ENCODE peak calls at places on chromosomes 1 and 21, in seven cellular contexts. R, W, K, D, J, B and P are unnamed samples.

GRCh38 chr1:167561753-167562152 is 8.2 kb upstream of the CREG1 start:
- DNase-seq in W (no peak), J (no peak), K (no peak), R (no peak), B (no peak), D (no peak), P (no peak)

GRCh38 chr1:225880210-225880584 is 2.0 kb downstream of the TMEM63A start:
- DNase-seq in B (peak), R (no peak), J (no peak), K (no peak), W (no peak), D (no peak), P (no peak)

GRCh38 chr1:34002810-34003209 is 138.9 kb downstream of the HMGB4 start:
- DNase-seq in K (no peak), B (no peak), J (no peak), W (no peak), R (no peak), D (no peak), P (no peak)

GRCh38 chr1:201954263-201955008 is 867 bp upstream of the TIMM17A start:
- DNase-seq in D (no peak), W (no peak), B (no peak), K (no peak), J (no peak), R (no peak), P (no peak)

GRCh38 chr1:109991400-109991925 is 6.9 kb downstream of the AHCYL1 start:
- DNase-seq in B (no peak), D (no peak), W (no peak), R (no peak), K (no peak), J (no peak), P (no peak)

GRCh38 chr21:14356771-14357170 is 26.2 kb downstream of the HSPA13 start:
- DNase-seq in W (no peak), B (no peak), J (peak), K (no peak), R (peak), D (no peak), P (no peak)

GRCh38 chr1:217539510-217539909 is 91.4 kb downstream of the GPATCH2 start:
- DNase-seq in B (no peak), D (no peak), K (no peak), J (no peak), R (no peak), W (no peak), P (no peak)

GRCh38 chr1:107394301-107394700 is 253.5 kb downstream of the NTNG1 start:
- DNase-seq in K (no peak), D (no peak), W (no peak), B (no peak), R (no peak), J (no peak), P (no peak)

GRCh38 chr21:35044770-35045538 is 4.1 kb downstream of the RUNX1 start:
- DNase-seq in J (no peak), W (no peak), B (no peak), K (no peak), R (no peak), D (no peak), P (no peak)

GRCh38 chr1:13911697-13912619 is 212.0 kb downstream of the PRDM2 start:
- DNase-seq in D (no peak), K (no peak), J (no peak), R (no peak), W (no peak), B (no peak), P (no peak)

GRCh38 chr21:19523066-19523465 is 1119.5 kb upstream of the TMPRSS15 start:
- DNase-seq in R (no peak), B (no peak), W (no peak), J (no peak), K (no peak), D (no peak), P (no peak)

GRCh38 chr1:44554706-44555105 is 119.6 kb downstream of the TMEM53 start:
- DNase-seq in B (no peak), D (no peak), J (peak), K (no peak), W (no peak), R (no peak), P (no peak)

GRCh38 chr1:225460737-225461532 is 33.1 kb upstream of the LBR start:
- DNase-seq in R (no peak), J (no peak), D (peak), W (no peak), B (no peak), K (peak), P (no peak)

GRCh38 chr1:98066911-98067310 is 146.1 kb upstream of the DPYD start:
- DNase-seq in R (no peak), B (no peak), J (no peak), W (no peak), K (no peak), D (no peak), P (no peak)

GRCh38 chr1:196277860-196278259 is 330.4 kb downstream of the KCNT2 start:
- DNase-seq in D (no peak), B (no peak), W (no peak), K (no peak), R (no peak), J (no peak), P (no peak)

GRCh38 chr1:234737915-234738314 is 127.9 kb upstream of the IRF2BP2 start:
- DNase-seq in K (no peak), W (no peak), B (no peak), D (no peak), R (peak), J (no peak), P (no peak)

GRCh38 chr1:98870959-98871903 is 133.4 kb downstream of the PLPPR5 start:
- DNase-seq in B (no peak), W (peak), D (no peak), R (peak), K (no peak), J (no peak), P (no peak)

GRCh38 chr1:229716692-229717091 is 90.6 kb downstream of the URB2 start:
- DNase-seq in B (no peak), D (no peak), R (no peak), W (no peak), K (no peak), J (no peak), P (no peak)

GRCh38 chr21:38668501-38668900 is 137.2 kb upstream of the ETS2 start:
- DNase-seq in R (no peak), B (no peak), J (no peak), K (no peak), D (no peak), W (no peak), P (no peak)

GRCh38 chr1:7145947-7146346 is 360.7 kb downstream of the CAMTA1 start:
- DNase-seq in D (no peak), B (no peak), R (peak), W (no peak), K (no peak), J (no peak), P (no peak)

GRCh38 chr1:109548321-109549267 is at the start of gene GNAI3:
- DNase-seq in B (peak), J (peak), D (peak), R (peak), W (peak), K (peak), P (peak)

GRCh38 chr1:96721382-96722160 is at the start of gene PTBP2:
- DNase-seq in K (peak), J (peak), R (peak), B (peak), W (peak), D (peak), P (peak)

GRCh38 chr1:183568176-183569041 is 21.9 kb downstream of the NCF2 start:
- DNase-seq in R (no peak), D (peak), J (peak), K (peak), W (no peak), B (no peak), P (peak)

GRCh38 chr1:29416825-29417557 is 180.7 kb downstream of the PTPRU start:
- DNase-seq in K (no peak), D (no peak), B (no peak), R (no peak), W (no peak), J (peak), P (no peak)

GRCh38 chr1:197808843-197809242 is 33.6 kb upstream of the DENND1B start:
- DNase-seq in W (no peak), B (no peak), K (no peak), J (no peak), R (no peak), D (no peak), P (no peak)

GRCh38 chr1:17958704-17959103 is 148.9 kb upstream of the IGSF21 start:
- DNase-seq in W (no peak), K (no peak), B (no peak), J (no peak), D (no peak), R (no peak), P (no peak)

GRCh38 chr1:171754381-171754705 is 12.5 kb upstream of the VAMP4 start:
- DNase-seq in D (no peak), B (no peak), J (peak), W (no peak), R (no peak), K (no peak), P (no peak)

GRCh38 chr1:38500352-38500751 is 359.2 kb downstream of the RRAGC start:
- DNase-seq in R (peak), B (no peak), J (peak), W (no peak), D (no peak), K (no peak), P (no peak)
- TF ChIP-seq CTCF in R (peak), B (peak), J (peak), W (no peak), D (no peak), K (peak), P (peak)

DNA sequence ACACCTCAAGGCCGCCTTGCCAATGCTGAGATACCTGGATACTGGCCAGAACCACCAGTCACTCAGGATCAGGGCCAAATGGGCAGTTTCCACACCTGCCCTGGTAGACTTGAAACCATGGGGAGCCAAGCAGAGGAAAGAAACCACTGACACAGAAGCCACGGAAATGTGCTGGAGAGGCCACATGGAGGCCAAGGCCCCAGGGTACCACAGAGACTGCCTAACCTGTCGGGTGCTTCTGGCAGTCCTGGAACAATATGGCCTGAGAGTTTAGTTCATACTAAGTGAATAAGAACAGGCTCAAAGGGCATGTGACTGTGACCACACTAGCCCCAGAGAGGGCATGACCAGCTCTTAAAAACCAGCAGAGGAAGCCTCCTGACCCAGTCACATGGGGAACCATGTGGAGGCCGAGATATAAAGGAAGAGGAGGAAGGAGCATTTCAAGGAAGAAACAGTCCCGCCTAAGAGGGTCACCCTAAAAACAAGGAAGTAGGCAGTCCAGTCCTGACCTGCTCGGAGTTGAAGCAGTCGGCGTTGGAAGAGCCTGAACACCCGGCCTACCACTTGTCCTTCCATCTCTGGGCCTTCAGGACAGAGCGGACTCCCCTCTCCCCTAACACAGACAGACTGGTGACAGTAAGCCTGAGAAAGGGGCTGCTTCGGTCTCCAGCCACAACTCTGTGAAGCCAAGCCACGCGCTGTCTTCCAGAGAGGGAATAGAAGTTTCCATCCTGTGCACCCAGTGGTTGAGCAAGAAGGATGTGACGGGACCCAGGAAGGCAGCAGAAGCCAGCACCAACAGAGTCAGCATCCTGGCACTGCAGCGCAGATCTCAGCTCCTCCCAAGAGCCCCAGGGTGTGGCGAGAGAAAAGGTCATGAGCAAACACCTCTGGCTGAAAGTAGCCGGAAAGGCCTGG is at the start of gene DENND2D:
- DNase-seq in D (peak), B (peak), W (no peak), R (no peak), J (no peak), K (peak), P (peak)
- TF ChIP-seq CTCF in D (no peak), B (no peak), W (no peak), R (no peak), J (no peak), K (no peak), P (peak)

GRCh38 chr1:4825841-4826450 is 171.5 kb downstream of the AJAP1 start:
- DNase-seq in K (no peak), J (no peak), W (peak), R (peak), D (no peak), B (no peak), P (no peak)
- TF ChIP-seq CTCF in K (peak), J (peak), W (peak), R (peak), D (no peak), B (peak), P (no peak)

GRCh38 chr1:39524591-39525365 is 33.3 kb downstream of the BMP8A start:
- DNase-seq in K (no peak), J (no peak), D (no peak), B (no peak), W (no peak), R (no peak), P (no peak)
- TF ChIP-seq CTCF in K (no peak), J (no peak), D (no peak), B (no peak), W (no peak), R (no peak), P (no peak)

DNA sequence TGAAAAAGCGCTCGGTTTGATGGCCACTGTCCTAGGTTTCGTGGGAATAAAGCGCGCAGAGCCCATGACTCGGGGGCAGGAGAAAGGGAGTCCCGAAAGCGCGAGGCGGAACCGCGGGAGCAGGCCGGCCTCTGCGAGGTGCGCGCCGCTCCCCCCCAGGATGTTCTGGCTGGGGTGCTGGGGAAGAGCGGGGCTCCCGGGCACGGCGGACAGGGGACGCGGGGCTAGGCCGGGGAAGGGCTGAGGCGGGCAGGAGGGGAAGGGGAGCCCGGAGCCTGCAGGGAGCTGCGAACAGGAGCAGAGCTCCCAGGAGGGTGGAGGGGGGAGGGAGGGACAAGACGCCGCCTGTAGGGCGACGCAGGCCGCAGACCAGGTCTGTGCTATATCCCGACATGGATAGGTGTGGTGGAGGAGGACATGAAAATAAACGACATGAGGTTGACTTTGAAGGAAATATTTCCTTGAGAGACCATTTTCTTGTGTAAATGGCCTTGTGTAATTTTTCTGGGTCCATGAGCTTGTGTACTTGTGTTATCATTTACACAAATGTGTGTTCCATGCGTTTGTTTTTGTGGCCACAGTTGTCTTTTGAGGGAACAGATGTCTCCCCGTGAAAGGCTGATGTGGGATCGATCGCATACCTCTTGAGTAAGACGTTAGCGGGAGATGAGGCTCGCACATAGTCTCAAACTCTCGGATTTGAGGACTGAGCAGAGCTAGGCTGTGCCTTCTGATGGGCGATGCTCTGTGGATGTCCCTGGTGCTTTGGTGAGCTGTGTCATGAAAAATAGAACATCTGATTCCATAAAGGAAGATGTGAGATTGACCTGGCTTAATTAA is 1.3 kb downstream of the PCNT start:
- DNase-seq in D (peak), K (peak), B (peak), W (peak), J (peak), R (peak), P (no peak)
- TF ChIP-seq CTCF in D (no peak), K (no peak), B (peak), W (peak), J (peak), R (peak), P (peak)

DNA sequence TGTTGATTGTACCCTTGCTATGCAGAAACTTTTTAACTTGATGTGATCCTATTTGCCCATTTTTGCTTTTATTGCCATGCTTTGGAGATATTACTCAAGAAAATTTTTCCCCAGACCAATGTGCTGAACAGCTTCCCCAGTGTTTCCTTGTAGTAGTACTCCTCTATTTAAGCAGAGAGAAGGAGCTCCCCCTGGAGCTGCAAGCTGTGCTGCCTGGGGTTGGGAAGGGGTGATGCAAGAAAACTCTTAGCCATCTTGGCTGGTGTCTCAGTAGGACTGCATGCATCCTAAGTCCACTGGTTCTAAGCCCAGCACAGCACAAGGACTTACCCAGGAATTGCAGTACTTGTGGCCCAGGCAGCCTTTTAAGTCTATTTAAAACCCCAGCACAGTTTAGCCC is 121.6 kb downstream of the NTMT2 start:
- DNase-seq in J (peak), R (peak), K (no peak), B (no peak), W (no peak), D (no peak), P (no peak)
- TF ChIP-seq CTCF in J (peak), R (peak), K (no peak), B (peak), W (no peak), D (no peak), P (no peak)

DNA sequence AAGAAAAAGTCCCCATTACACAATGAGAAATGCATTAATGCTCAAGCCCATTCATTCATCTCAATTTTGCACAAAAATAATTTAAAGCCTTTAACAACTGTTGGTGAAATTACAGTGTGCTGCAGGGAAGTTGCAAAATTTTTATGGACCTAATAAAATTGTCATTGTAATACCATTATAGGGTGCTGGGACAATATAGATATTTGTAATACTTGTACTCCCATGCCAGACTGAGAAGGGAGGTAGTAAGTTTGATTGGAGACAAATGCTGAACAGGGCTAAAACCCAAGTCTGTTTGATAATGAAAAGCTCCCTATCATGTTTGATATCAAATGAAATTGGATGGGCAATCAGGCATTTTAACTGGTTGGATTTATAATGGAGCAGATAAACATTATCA is 367.8 kb downstream of the HLX start:
- DNase-seq in B (no peak), K (no peak), W (no peak), D (no peak), J (no peak), R (no peak), P (no peak)
- TF ChIP-seq CTCF in B (no peak), K (no peak), W (no peak), D (no peak), J (no peak), R (no peak), P (no peak)